ENCODE peak calls at places on chromosomes 5 and 9, in eight cellular contexts. V is BJ, D is dorsolateral prefrontal cortex, U is fibroblast of villous mesenchyme, Z is cardiac fibroblast, A is fibroblast of pulmonary artery, M is tibial artery, F is GM13977. I is an unnamed sample.

GRCh38 chr9:70113403-70114022 is 69.9 kb downstream of the MAMDC2 start:
- DNase-seq in V (no peak), D (peak), U (peak), Z (peak), A (peak), M (peak), F (peak), I (no peak)

GRCh38 chr5:93649234-93649900 is 66.3 kb downstream of the NR2F1 start:
- DNase-seq in V (no peak), D (no peak), U (no peak), Z (peak), A (no peak), M (no peak), F (no peak), I (no peak)

GRCh38 chr9:124179196-124180071 is 78.3 kb upstream of the NEK6 start:
- DNase-seq in V (no peak), D (no peak), U (no peak), Z (no peak), A (no peak), M (no peak), F (no peak), I (no peak)

GRCh38 chr5:91225848-91226686 is 157.1 kb downstream of the ARRDC3 start:
- DNase-seq in V (no peak), D (no peak), U (no peak), Z (no peak), A (peak), M (no peak), F (peak), I (peak)

GRCh38 chr5:142358648-142359047 is 33.8 kb upstream of the SPRY4 start:
- DNase-seq in V (no peak), D (no peak), U (no peak), Z (no peak), A (no peak), M (no peak), F (no peak), I (no peak)

GRCh38 chr9:100011062-100011681 is 87.6 kb downstream of the ERP44 start:
- DNase-seq in V (no peak), D (no peak), U (peak), Z (peak), A (peak), M (no peak), F (peak), I (no peak)

GRCh38 chr5:138504799-138505198 is 38.2 kb downstream of the ETF1 start:
- DNase-seq in V (no peak), D (no peak), U (no peak), Z (peak), A (peak), M (peak), F (no peak), I (no peak)

GRCh38 chr5:35810561-35810960 is 46.1 kb upstream of the IL7R start:
- DNase-seq in V (no peak), D (no peak), U (no peak), Z (no peak), A (no peak), M (no peak), F (no peak), I (no peak)

GRCh38 chr5:142872795-142873194 is 102.6 kb downstream of the ARHGAP26 start:
- DNase-seq in V (no peak), D (no peak), U (no peak), Z (peak), A (peak), M (no peak), F (no peak), I (no peak)

GRCh38 chr9:137694962-137695875 is 76.4 kb downstream of the EHMT1 start:
- DNase-seq in V (no peak), D (no peak), U (peak), Z (peak), A (peak), M (no peak), F (no peak), I (peak)

GRCh38 chr9:91500509-91501011 is 76.9 kb upstream of the NFIL3 start:
- DNase-seq in V (no peak), D (no peak), U (peak), Z (peak), A (peak), M (no peak), F (no peak), I (no peak)

GRCh38 chr5:149549461-149550266 is 1.6 kb downstream of the CSNK1A1 start:
- DNase-seq in V (no peak), D (no peak), U (peak), Z (peak), A (peak), M (no peak), F (peak), I (no peak)

GRCh38 chr5:134247825-134248224 is 22.0 kb upstream of the PPP2CA start:
- DNase-seq in V (no peak), D (no peak), U (no peak), Z (no peak), A (no peak), M (no peak), F (no peak), I (no peak)

GRCh38 chr9:31023793-31024192 is 1360.7 kb upstream of the ACO1 start:
- DNase-seq in V (no peak), D (no peak), U (no peak), Z (no peak), A (no peak), M (no peak), F (no peak), I (no peak)

GRCh38 chr5:119378075-119378699 is 22.4 kb downstream of the TNFAIP8 start:
- DNase-seq in V (no peak), D (no peak), U (no peak), Z (no peak), A (no peak), M (no peak), F (no peak), I (no peak)

GRCh38 chr5:72159501-72159911 is 52.2 kb downstream of the MAP1B start:
- DNase-seq in V (no peak), D (no peak), U (peak), Z (no peak), A (peak), M (no peak), F (no peak), I (no peak)

GRCh38 chr9:469672-470040 is 255.0 kb downstream of the DOCK8 start:
- DNase-seq in V (no peak), D (peak), U (no peak), Z (no peak), A (no peak), M (no peak), F (no peak), I (peak)

GRCh38 chr5:11261226-11261625 is 500.2 kb upstream of the DAP start:
- DNase-seq in V (no peak), D (peak), U (no peak), Z (no peak), A (no peak), M (no peak), F (no peak), I (no peak)

GRCh38 chr5:43221502-43221901 is 29.5 kb downstream of the NIM1K start:
- DNase-seq in V (no peak), D (no peak), U (no peak), Z (no peak), A (no peak), M (no peak), F (no peak), I (no peak)

GRCh38 chr9:105355810-105356209 is 92.0 kb upstream of the FSD1L start:
- DNase-seq in V (no peak), D (no peak), U (peak), Z (peak), A (peak), M (no peak), F (peak), I (no peak)

GRCh38 chr5:111197523-111197922 is 26.7 kb upstream of the CAMK4 start:
- DNase-seq in V (no peak), D (no peak), U (peak), Z (peak), A (peak), M (no peak), F (no peak), I (no peak)

GRCh38 chr5:6525910-6526309 is 77.3 kb downstream of the UBE2QL1 start:
- DNase-seq in V (no peak), D (no peak), U (peak), Z (peak), A (peak), M (no peak), F (peak), I (no peak)

GRCh38 chr5:97854871-97855762 is 672.1 kb upstream of the RIOK2 start:
- DNase-seq in V (no peak), D (no peak), U (peak), Z (peak), A (peak), M (no peak), F (no peak), I (no peak)

GRCh38 chr9:33151007-33151557 is 16.1 kb downstream of the B4GALT1 start:
- DNase-seq in V (peak), D (no peak), U (peak), Z (peak), A (peak), M (peak), F (no peak), I (no peak)

GRCh38 chr5:109688999-109689739 is 558 bp upstream of the MAN2A1 start:
- DNase-seq in V (peak), D (peak), U (peak), Z (peak), A (peak), M (peak), F (peak), I (peak)

DNA sequence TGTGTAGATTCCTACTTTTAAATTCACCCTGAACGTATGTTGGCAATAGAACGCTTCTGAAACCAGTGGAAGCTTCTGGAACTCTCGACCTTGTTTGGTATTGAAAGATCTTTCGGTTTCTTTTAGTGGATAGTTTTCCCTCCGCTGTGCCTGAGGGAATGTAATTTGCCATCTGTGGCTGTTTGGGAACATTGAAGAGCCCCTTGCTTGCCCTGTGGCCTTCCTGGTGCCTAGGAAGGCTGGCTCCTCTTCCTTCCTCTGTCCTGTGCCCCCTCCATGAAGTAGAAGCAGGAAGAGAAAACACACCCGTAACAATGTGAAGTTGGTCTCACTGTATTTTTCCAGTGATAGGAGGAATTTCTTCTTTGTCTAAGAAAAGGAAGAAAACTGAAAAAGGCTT is 274.3 kb downstream of the AOPEP start:
- DNase-seq in V (no peak), D (no peak), U (peak), Z (no peak), A (no peak), M (no peak), F (no peak), I (no peak)
- TF ChIP-seq CTCF in V (no peak), D (no peak), U (no peak), Z (no peak), A (no peak), M (no peak), F (no peak), I (no peak)

GRCh38 chr9:18753904-18754303 is 279.1 kb downstream of the SAXO1 start:
- DNase-seq in V (no peak), D (no peak), U (peak), Z (no peak), A (no peak), M (no peak), F (no peak), I (no peak)
- TF ChIP-seq CTCF in V (no peak), D (no peak), U (no peak), Z (no peak), A (no peak), M (no peak), F (no peak), I (no peak)

GRCh38 chr5:103522586-103522985 is 40.0 kb downstream of the NUDT12 start:
- DNase-seq in V (no peak), D (no peak), U (no peak), Z (peak), A (peak), M (no peak), F (no peak), I (no peak)

GRCh38 chr5:103523319-103523718 is 39.3 kb downstream of the NUDT12 start:
- DNase-seq in V (no peak), D (no peak), U (no peak), Z (no peak), A (no peak), M (no peak), F (no peak), I (no peak)

GRCh38 chr5:103525366-103525765 is 37.2 kb downstream of the NUDT12 start:
- DNase-seq in V (no peak), D (no peak), U (peak), Z (peak), A (no peak), M (no peak), F (no peak), I (no peak)

GRCh38 chr5:103514381-103514780 is 48.2 kb downstream of the NUDT12 start:
- DNase-seq in V (no peak), D (no peak), U (no peak), Z (no peak), A (no peak), M (no peak), F (no peak), I (no peak)

DNA sequence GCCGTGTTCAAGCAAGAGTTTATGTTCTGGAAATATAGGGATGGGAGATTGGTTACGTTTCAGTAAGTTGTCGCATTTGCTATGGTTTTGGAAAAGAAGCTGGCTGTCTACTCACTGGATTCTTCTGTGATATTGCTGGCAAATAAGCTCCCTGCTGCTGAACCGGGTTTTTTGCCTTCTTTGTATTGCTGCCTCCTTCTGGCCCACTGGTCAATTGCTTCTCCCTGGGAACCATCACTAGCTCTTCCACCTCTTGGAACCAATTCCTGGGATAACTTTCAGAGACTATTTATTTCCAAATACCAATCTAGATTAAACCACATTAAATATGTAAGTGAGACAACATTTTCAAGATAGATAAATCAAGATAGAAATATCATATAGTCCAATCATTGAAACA is 43.0 kb downstream of the NUDT12 start:
- DNase-seq in V (no peak), D (no peak), U (no peak), Z (peak), A (peak), M (no peak), F (no peak), I (no peak)
- TF ChIP-seq CTCF in V (peak), D (no peak), U (peak), Z (peak), A (peak), M (no peak), F (no peak), I (peak)

GRCh38 chr5:15496886-15497285 is 3.1 kb upstream of the FBXL7 start:
- DNase-seq in V (no peak), D (no peak), U (no peak), Z (no peak), A (no peak), M (no peak), F (no peak), I (no peak)

GRCh38 chr5:15500326-15500958 is 462 bp downstream of the FBXL7 start:
- DNase-seq in V (no peak), D (peak), U (peak), Z (peak), A (peak), M (peak), F (no peak), I (peak)

GRCh38 chr5:15501057-15501791 is 1.2 kb downstream of the FBXL7 start:
- DNase-seq in V (no peak), D (no peak), U (peak), Z (peak), A (peak), M (no peak), F (no peak), I (peak)

GRCh38 chr5:15502208-15502607 is 2.2 kb downstream of the FBXL7 start:
- DNase-seq in V (no peak), D (no peak), U (peak), Z (peak), A (peak), M (no peak), F (no peak), I (no peak)

GRCh38 chr5:15499528-15500325 is at the start of gene FBXL7:
- DNase-seq in V (no peak), D (peak), U (peak), Z (peak), A (peak), M (peak), F (peak), I (peak)
- TF ChIP-seq CTCF in V (peak), D (no peak), U (no peak), Z (no peak), A (no peak), M (peak), F (no peak), I (no peak)

DNA sequence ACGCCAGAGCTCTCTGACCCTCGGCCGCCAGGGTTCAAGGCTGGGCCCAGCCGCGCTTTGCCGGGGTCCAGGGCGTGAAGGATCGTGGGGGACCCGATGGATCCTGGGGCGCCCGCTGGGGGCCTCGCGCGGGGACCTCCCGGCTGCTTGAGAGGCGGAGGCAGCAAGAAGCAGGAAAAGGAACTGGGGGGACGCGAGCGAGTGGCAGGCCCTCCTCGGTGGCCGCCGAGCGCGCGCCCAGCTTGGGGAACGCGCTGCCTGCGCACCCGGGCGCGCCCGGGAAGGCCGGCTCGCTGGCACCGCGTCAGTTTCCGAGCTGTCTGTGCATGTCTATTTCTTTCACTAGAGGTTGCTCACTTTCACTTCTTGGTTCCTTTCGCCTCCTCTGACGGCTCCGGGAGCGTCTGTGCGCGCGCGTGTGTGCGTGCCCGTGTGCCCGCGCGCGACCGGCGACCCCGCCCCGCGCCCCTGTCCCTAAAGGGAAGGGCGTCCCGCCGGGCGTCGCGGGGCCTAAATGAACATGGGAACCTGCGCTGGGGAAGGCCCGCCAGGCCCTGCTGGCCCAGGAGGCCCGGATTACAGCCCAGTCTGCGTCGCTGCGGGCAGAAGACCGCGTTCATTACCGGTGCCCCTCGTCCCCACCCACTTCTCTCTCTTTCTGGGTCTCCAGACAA is 205.5 kb upstream of the IER5L start:
- DNase-seq in V (peak), D (peak), U (peak), Z (peak), A (peak), M (peak), F (peak), I (no peak)
- TF ChIP-seq CTCF in V (peak), D (peak), U (no peak), Z (no peak), A (no peak), M (peak), F (peak), I (no peak)

GRCh38 chr5:3598236-3598635 is 2.6 kb downstream of the IRX1 start:
- DNase-seq in V (no peak), D (no peak), U (no peak), Z (no peak), A (no peak), M (no peak), F (peak), I (no peak)

GRCh38 chr5:3600106-3600997 is 4.7 kb downstream of the IRX1 start:
- DNase-seq in V (no peak), D (no peak), U (no peak), Z (no peak), A (no peak), M (no peak), F (peak), I (peak)

GRCh38 chr5:3601060-3601710 is 5.6 kb downstream of the IRX1 start:
- DNase-seq in V (no peak), D (no peak), U (no peak), Z (no peak), A (no peak), M (no peak), F (peak), I (no peak)

GRCh38 chr5:3598725-3599282 is 3.2 kb downstream of the IRX1 start:
- DNase-seq in V (no peak), D (no peak), U (no peak), Z (no peak), A (no peak), M (no peak), F (peak), I (no peak)

GRCh38 chr5:3599283-3600105 is 3.9 kb downstream of the IRX1 start:
- DNase-seq in V (no peak), D (no peak), U (no peak), Z (no peak), A (no peak), M (no peak), F (peak), I (no peak)
- TF ChIP-seq CTCF in V (no peak), D (no peak), U (no peak), Z (no peak), A (no peak), M (no peak), F (no peak), I (peak)

I was measured in progenitor cell of endocrine pancreas.